ENCODE peak calls at places on chromosome 7, in four cellular contexts. R is central memory CD8-positive, alpha-beta T cell; D is erythroblast; M is sigmoid colon. T is an unnamed sample.

GRCh38 chr7:146709628-146710027 is 593.0 kb downstream of the CNTNAP2 start:
- DNase-seq in R (no peak), D (no peak), M (no peak), T (no peak)

GRCh38 chr7:80699030-80699638 is 60.7 kb downstream of the CD36 start:
- DNase-seq in R (no peak), D (peak), M (no peak), T (peak)

GRCh38 chr7:35749548-35749947 is 51.3 kb upstream of the SEPTIN7 start:
- DNase-seq in R (no peak), D (no peak), M (peak), T (peak)

GRCh38 chr7:33185786-33186185 is 56.4 kb downstream of the BBS9 start:
- DNase-seq in R (no peak), D (peak), M (no peak), T (peak)

GRCh38 chr7:117863618-117864017 is 9.6 kb downstream of the CTTNBP2 start:
- DNase-seq in R (no peak), D (no peak), M (no peak), T (no peak)

GRCh38 chr7:1434891-1435670 is 24.2 kb downstream of the MICALL2 start:
- DNase-seq in R (no peak), D (no peak), M (no peak), T (no peak)

GRCh38 chr7:148906707-148907498 is 22.8 kb upstream of the EZH2 start:
- DNase-seq in R (no peak), D (no peak), M (no peak), T (no peak)

GRCh38 chr7:34190299-34190698 is 285.0 kb downstream of the BMPER start:
- DNase-seq in R (no peak), D (no peak), M (no peak), T (no peak)

GRCh38 chr7:105257338-105257737 is 131.4 kb downstream of the SRPK2 start:
- DNase-seq in R (no peak), D (no peak), M (no peak), T (no peak)

GRCh38 chr7:17466201-17466600 is 167.7 kb downstream of the AHR start:
- DNase-seq in R (no peak), D (no peak), M (no peak), T (no peak)

GRCh38 chr7:1439373-1440363 is 19.6 kb downstream of the MICALL2 start:
- DNase-seq in R (no peak), D (peak), M (no peak), T (no peak)

GRCh38 chr7:73742338-73742752 is 3.7 kb upstream of the ABHD11 start:
- DNase-seq in R (no peak), D (no peak), M (no peak), T (peak)

GRCh38 chr7:43756368-43757072 is 2.0 kb upstream of the BLVRA start:
- DNase-seq in R (no peak), D (peak), M (no peak), T (no peak)

GRCh38 chr7:139869886-139870285 is 40.8 kb downstream of the TBXAS1 start:
- DNase-seq in R (no peak), D (no peak), M (no peak), T (no peak)

GRCh38 chr7:135335628-135336139 is 102.0 kb downstream of the STRA8 start:
- DNase-seq in R (no peak), D (peak), M (no peak), T (peak)

GRCh38 chr7:138460649-138461607 is 869 bp downstream of the TRIM24 start:
- DNase-seq in R (peak), D (peak), M (peak), T (peak)

GRCh38 chr7:77404635-77405034 is 11.5 kb downstream of the GSAP start:
- DNase-seq in R (no peak), D (no peak), M (no peak), T (no peak)

GRCh38 chr7:5500056-5500776 is 76.6 kb upstream of the TNRC18 start:
- DNase-seq in R (no peak), D (no peak), M (no peak), T (no peak)

GRCh38 chr7:92875719-92876118 is 39.3 kb upstream of the CDK6 start:
- DNase-seq in R (no peak), D (no peak), M (no peak), T (no peak)

GRCh38 chr7:78783179-78783962 is 670.1 kb downstream of the MAGI2 start:
- DNase-seq in R (no peak), D (no peak), M (no peak), T (no peak)

GRCh38 chr7:128879939-128880746 is 17.5 kb downstream of the ATP6V1F start:
- DNase-seq in R (no peak), D (peak), M (peak), T (peak)

GRCh38 chr7:105281966-105282365 is 106.8 kb downstream of the SRPK2 start:
- DNase-seq in R (no peak), D (no peak), M (no peak), T (no peak)

GRCh38 chr7:436367-437128 is 83.1 kb downstream of the PDGFA start:
- DNase-seq in R (no peak), D (no peak), M (no peak), T (no peak)

GRCh38 chr7:151010307-151011096 is 13.8 kb downstream of the ATG9B start:
- DNase-seq in R (no peak), D (peak), M (no peak), T (no peak)

GRCh38 chr7:124762611-124763143 is 2.9 kb downstream of the GPR37 start:
- DNase-seq in R (no peak), D (no peak), M (no peak), T (peak)

GRCh38 chr7:47326220-47326619 is 255.7 kb downstream of the TNS3 start:
- DNase-seq in R (no peak), D (no peak), M (no peak), T (peak)

GRCh38 chr7:8258734-8259133 is 3.2 kb downstream of the ICA1 start:
- DNase-seq in R (no peak), D (no peak), M (no peak), T (no peak)

GRCh38 chr7:25839084-25839769 is 312.8 kb upstream of the NFE2L3 start:
- DNase-seq in R (no peak), D (no peak), M (no peak), T (peak)

GRCh38 chr7:19421871-19422270 is 276.6 kb upstream of the FERD3L start:
- DNase-seq in R (no peak), D (no peak), M (no peak), T (no peak)

GRCh38 chr7:129741743-129742213 is 130.3 kb downstream of the NRF1 start:
- DNase-seq in R (no peak), D (no peak), M (no peak), T (no peak)

GRCh38 chr7:100825215-100825671 is 2.1 kb downstream of the EPHB4 start:
- DNase-seq in R (no peak), D (no peak), M (no peak), T (peak)

GRCh38 chr7:46881507-46882127 is 700.3 kb downstream of the TNS3 start:
- DNase-seq in R (no peak), D (no peak), M (no peak), T (no peak)

GRCh38 chr7:50564171-50564570 is 1.0 kb downstream of the DDC start:
- DNase-seq in R (no peak), D (no peak), M (no peak), T (no peak)

GRCh38 chr7:31311465-31312074 is 29.0 kb downstream of the NEUROD6 start:
- DNase-seq in R (no peak), D (no peak), M (no peak), T (no peak)

GRCh38 chr7:28629216-28629848 is 217.0 kb downstream of the CREB5 start:
- DNase-seq in R (no peak), D (no peak), M (peak), T (no peak)

GRCh38 chr7:106425017-106425719 is 140.4 kb upstream of the NAMPT start:
- DNase-seq in R (peak), D (no peak), M (peak), T (peak)